ENCODE peak calls at places on chromosomes 13 and 19, in nine cellular contexts. One of them, this sample, is unnamed.

GRCh38 chr19:408441-409005 is 424 bp downstream of the C2CD4C start:
- DNase-seq in psoas muscle: peak; percentile 46
- DNase-seq in tibial nerve: no peak
- DNase-seq in ovary: peak; percentile 21
- DNase-seq in brain microvascular endothelial cell: no peak
- DNase-seq in HFF-Myc: no peak
- DNase-seq in SK-N-SH: peak; percentile 83
- DNase-seq in A673: peak; percentile 31
- DNase-seq in RWPE2: peak; percentile 43
- DNase-seq in this sample: no peak

GRCh38 chr13:110530839-110531499 is 30.6 kb downstream of the RAB20 start:
- DNase-seq in psoas muscle: no peak
- DNase-seq in tibial nerve: no peak
- DNase-seq in brain microvascular endothelial cell: no peak
- DNase-seq in ovary: no peak
- DNase-seq in SK-N-SH: no peak
- DNase-seq in HFF-Myc: no peak
- DNase-seq in A673: no peak
- DNase-seq in RWPE2: no peak
- DNase-seq in this sample: no peak

GRCh38 chr19:41189425-41190065 is 3.5 kb upstream of the CYP2S1 start:
- DNase-seq in RWPE2: no peak
- DNase-seq in A673: peak; percentile 34
- DNase-seq in brain microvascular endothelial cell: no peak
- DNase-seq in psoas muscle: no peak
- DNase-seq in HFF-Myc: no peak
- DNase-seq in tibial nerve: no peak
- DNase-seq in SK-N-SH: no peak
- DNase-seq in ovary: no peak
- DNase-seq in this sample: no peak

GRCh38 chr19:29420065-29420464 is 105.7 kb upstream of the VSTM2B start:
- DNase-seq in brain microvascular endothelial cell: no peak
- DNase-seq in SK-N-SH: no peak
- DNase-seq in psoas muscle: no peak
- DNase-seq in ovary: no peak
- DNase-seq in A673: no peak
- DNase-seq in HFF-Myc: no peak
- DNase-seq in tibial nerve: no peak
- DNase-seq in RWPE2: no peak
- DNase-seq in this sample: no peak

GRCh38 chr13:37289212-37289935 is 183.9 kb upstream of the CSNK1A1L start:
- DNase-seq in HFF-Myc: no peak
- DNase-seq in A673: no peak
- DNase-seq in psoas muscle: no peak
- DNase-seq in SK-N-SH: no peak
- DNase-seq in RWPE2: no peak
- DNase-seq in tibial nerve: no peak
- DNase-seq in brain microvascular endothelial cell: no peak
- DNase-seq in ovary: no peak
- DNase-seq in this sample: no peak

GRCh38 chr19:41811036-41811435 is 14.6 kb downstream of the CEACAM3 start:
- DNase-seq in tibial nerve: no peak
- DNase-seq in A673: no peak
- DNase-seq in HFF-Myc: no peak
- DNase-seq in RWPE2: no peak
- DNase-seq in ovary: no peak
- DNase-seq in psoas muscle: no peak
- DNase-seq in brain microvascular endothelial cell: no peak
- DNase-seq in SK-N-SH: no peak
- DNase-seq in this sample: no peak

GRCh38 chr19:10299545-10300458 is 9.8 kb downstream of the ZGLP1 start:
- DNase-seq in SK-N-SH: no peak
- DNase-seq in brain microvascular endothelial cell: no peak
- DNase-seq in HFF-Myc: no peak
- DNase-seq in RWPE2: no peak
- DNase-seq in psoas muscle: no peak
- DNase-seq in tibial nerve: no peak
- DNase-seq in A673: no peak
- DNase-seq in ovary: no peak
- DNase-seq in this sample: no peak

GRCh38 chr13:98988277-98988676 is 10.4 kb upstream of the DOCK9 start:
- DNase-seq in A673: no peak
- DNase-seq in brain microvascular endothelial cell: no peak
- DNase-seq in ovary: no peak
- DNase-seq in SK-N-SH: no peak
- DNase-seq in tibial nerve: no peak
- DNase-seq in RWPE2: no peak
- DNase-seq in HFF-Myc: no peak
- DNase-seq in psoas muscle: no peak
- DNase-seq in this sample: no peak

GRCh38 chr19:50311723-50312635 is 17.2 kb downstream of the KCNC3 start:
- DNase-seq in ovary: no peak
- DNase-seq in tibial nerve: no peak
- DNase-seq in psoas muscle: peak; percentile 42
- DNase-seq in SK-N-SH: peak; percentile 93
- DNase-seq in HFF-Myc: no peak
- DNase-seq in brain microvascular endothelial cell: no peak
- DNase-seq in A673: peak; percentile 94
- DNase-seq in RWPE2: no peak
- DNase-seq in this sample: no peak

GRCh38 chr19:872266-872951 is 12.9 kb downstream of the CFD start:
- DNase-seq in psoas muscle: peak; percentile 84
- DNase-seq in RWPE2: peak; percentile 94
- DNase-seq in brain microvascular endothelial cell: no peak
- DNase-seq in SK-N-SH: no peak
- DNase-seq in A673: peak; percentile 93
- DNase-seq in HFF-Myc: no peak
- DNase-seq in tibial nerve: peak; percentile 47
- DNase-seq in ovary: peak; percentile 70
- DNase-seq in this sample: no peak

GRCh38 chr13:103762523-103762922 is 696.3 kb upstream of the SLC10A2 start:
- DNase-seq in HFF-Myc: no peak
- DNase-seq in ovary: no peak
- DNase-seq in RWPE2: no peak
- DNase-seq in psoas muscle: no peak
- DNase-seq in A673: no peak
- DNase-seq in tibial nerve: no peak
- DNase-seq in brain microvascular endothelial cell: no peak
- DNase-seq in SK-N-SH: no peak
- DNase-seq in this sample: no peak
- TF ChIP-seq CTCF in HFF-Myc: no peak
- TF ChIP-seq CTCF in ovary: no peak
- TF ChIP-seq CTCF in RWPE2: peak; percentile 25
- TF ChIP-seq CTCF in psoas muscle: no peak
- TF ChIP-seq CTCF in A673: no peak
- TF ChIP-seq CTCF in tibial nerve: no peak
- TF ChIP-seq CTCF in brain microvascular endothelial cell: peak; percentile 12
- TF ChIP-seq CTCF in SK-N-SH: no peak
- TF ChIP-seq CTCF in this sample: peak; percentile 24

GRCh38 chr19:3801412-3802096 is 15.4 kb upstream of the MATK start:
- DNase-seq in psoas muscle: no peak
- DNase-seq in brain microvascular endothelial cell: peak; percentile 4
- DNase-seq in ovary: no peak
- DNase-seq in HFF-Myc: no peak
- DNase-seq in tibial nerve: no peak
- DNase-seq in SK-N-SH: peak; percentile 85
- DNase-seq in A673: no peak
- DNase-seq in RWPE2: peak; percentile 52
- DNase-seq in this sample: no peak
- H3K4me3 ChIP-seq in psoas muscle: peak overlapping the region; percentile 15
- H3K4me3 ChIP-seq in brain microvascular endothelial cell: no peak overlapping the region
- H3K4me3 ChIP-seq in ovary: no peak overlapping the region
- H3K4me3 ChIP-seq in HFF-Myc: no peak overlapping the region
- H3K4me3 ChIP-seq in tibial nerve: no peak overlapping the region
- H3K4me3 ChIP-seq in SK-N-SH: peak overlapping the region; percentile 31
- H3K4me3 ChIP-seq in A673: no peak overlapping the region
- H3K4me3 ChIP-seq in RWPE2: no peak overlapping the region
- H3K4me3 ChIP-seq in this sample: no peak overlapping the region

DNA sequence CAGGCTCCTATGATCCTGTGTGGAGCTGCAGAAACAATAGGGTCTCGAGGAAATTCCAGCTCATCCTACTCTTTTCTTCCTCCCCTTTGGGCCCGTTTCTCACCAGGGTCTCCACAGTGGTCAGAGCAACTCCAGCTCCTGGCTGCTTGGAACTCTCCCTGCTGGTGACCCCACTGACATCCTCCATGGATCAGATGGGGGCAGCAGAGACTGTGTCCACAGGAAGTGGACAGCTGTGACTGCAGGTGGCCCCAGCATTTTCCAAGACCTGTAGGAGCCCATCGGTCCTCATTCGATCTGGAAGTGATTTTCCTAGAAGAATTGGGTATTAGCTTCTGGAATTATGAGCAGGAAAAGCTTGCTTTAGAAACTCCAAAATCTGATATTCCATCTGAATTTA is 208.5 kb downstream of the ZNF536 start:
- DNase-seq in SK-N-SH: no peak
- DNase-seq in brain microvascular endothelial cell: no peak
- DNase-seq in HFF-Myc: no peak
- DNase-seq in RWPE2: no peak
- DNase-seq in tibial nerve: no peak
- DNase-seq in psoas muscle: no peak
- DNase-seq in A673: no peak
- DNase-seq in ovary: no peak
- DNase-seq in this sample: no peak
- TF ChIP-seq CTCF in SK-N-SH: no peak
- TF ChIP-seq CTCF in brain microvascular endothelial cell: no peak
- TF ChIP-seq CTCF in HFF-Myc: no peak
- TF ChIP-seq CTCF in RWPE2: no peak
- TF ChIP-seq CTCF in tibial nerve: no peak
- TF ChIP-seq CTCF in psoas muscle: no peak
- TF ChIP-seq CTCF in A673: no peak
- TF ChIP-seq CTCF in ovary: no peak
- TF ChIP-seq CTCF in this sample: no peak

DNA sequence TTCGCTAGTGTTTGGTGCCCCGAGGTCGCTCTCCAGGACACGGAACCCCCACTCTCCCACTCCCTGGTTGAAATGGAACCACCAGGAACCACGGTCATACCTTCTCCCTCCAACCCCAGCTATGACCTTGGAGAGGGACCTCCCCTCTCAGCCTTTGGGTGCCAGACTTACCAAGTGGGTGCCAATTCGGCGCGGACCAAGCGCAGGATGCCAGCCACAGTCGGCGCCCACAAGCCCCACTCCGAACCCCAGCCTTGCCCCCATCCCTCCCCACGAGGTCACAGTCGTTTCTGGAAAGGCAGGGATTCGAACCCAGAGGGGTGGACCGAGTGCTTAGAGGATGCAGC is 910 bp downstream of the PDE4C start:
- DNase-seq in tibial nerve: no peak
- DNase-seq in HFF-Myc: no peak
- DNase-seq in ovary: no peak
- DNase-seq in psoas muscle: no peak
- DNase-seq in RWPE2: no peak
- DNase-seq in A673: no peak
- DNase-seq in SK-N-SH: no peak
- DNase-seq in brain microvascular endothelial cell: no peak
- DNase-seq in this sample: no peak
- H3K4me3 ChIP-seq in tibial nerve: no peak overlapping the region
- H3K4me3 ChIP-seq in HFF-Myc: no peak overlapping the region
- H3K4me3 ChIP-seq in ovary: no peak overlapping the region
- H3K4me3 ChIP-seq in psoas muscle: peak overlapping the region; percentile 65
- H3K4me3 ChIP-seq in RWPE2: no peak overlapping the region
- H3K4me3 ChIP-seq in A673: peak overlapping the region; percentile 34
- H3K4me3 ChIP-seq in SK-N-SH: no peak overlapping the region
- H3K4me3 ChIP-seq in brain microvascular endothelial cell: no peak overlapping the region
- H3K4me3 ChIP-seq in this sample: no peak overlapping the region